ENCODE peak calls at places on chromosomes 13 and 19, in seven cellular contexts. One of them, this sample, is unnamed.

GRCh38 chr19:44752816-44753618 is 4.5 kb downstream of the BCL3 start:
- DNase-seq in H1: no peak
- DNase-seq in A549: peak
- DNase-seq in GM12878: peak
- DNase-seq in WTC11: peak
- DNase-seq in HCT116: no peak
- DNase-seq in endothelial cell of umbilical vein: peak
- DNase-seq in this sample: peak

GRCh38 chr19:33344611-33345010 is 28.9 kb upstream of the CEBPG start:
- DNase-seq in H1: no peak
- DNase-seq in A549: no peak
- DNase-seq in GM12878: no peak
- DNase-seq in WTC11: no peak
- DNase-seq in HCT116: no peak
- DNase-seq in endothelial cell of umbilical vein: no peak
- DNase-seq in this sample: no peak

GRCh38 chr19:50719566-50719965 is at the start of gene SHANK1:
- DNase-seq in H1: no peak
- DNase-seq in A549: no peak
- DNase-seq in GM12878: no peak
- DNase-seq in WTC11: peak
- DNase-seq in HCT116: no peak
- DNase-seq in endothelial cell of umbilical vein: no peak
- DNase-seq in this sample: peak

GRCh38 chr13:112685856-112686255 is 4.0 kb upstream of the ATP11A start:
- DNase-seq in H1: no peak
- DNase-seq in A549: no peak
- DNase-seq in GM12878: no peak
- DNase-seq in WTC11: no peak
- DNase-seq in HCT116: no peak
- DNase-seq in endothelial cell of umbilical vein: no peak
- DNase-seq in this sample: no peak

GRCh38 chr19:4064073-4064550 is 2.6 kb downstream of the ZBTB7A start:
- DNase-seq in H1: no peak
- DNase-seq in A549: no peak
- DNase-seq in GM12878: no peak
- DNase-seq in WTC11: no peak
- DNase-seq in HCT116: no peak
- DNase-seq in endothelial cell of umbilical vein: peak
- DNase-seq in this sample: no peak

GRCh38 chr13:21670883-21671792 is at the start of gene FGF9:
- DNase-seq in H1: no peak
- DNase-seq in A549: peak
- DNase-seq in GM12878: peak
- DNase-seq in WTC11: peak
- DNase-seq in HCT116: peak
- DNase-seq in endothelial cell of umbilical vein: peak
- DNase-seq in this sample: peak

GRCh38 chr19:33872445-33873320 is 76.0 kb downstream of the KCTD15 start:
- DNase-seq in H1: no peak
- DNase-seq in A549: no peak
- DNase-seq in GM12878: no peak
- DNase-seq in WTC11: no peak
- DNase-seq in HCT116: no peak
- DNase-seq in endothelial cell of umbilical vein: no peak
- DNase-seq in this sample: peak

GRCh38 chr13:91544723-91545122 is 146.3 kb downstream of the GPC5 start:
- DNase-seq in H1: peak
- DNase-seq in A549: no peak
- DNase-seq in GM12878: no peak
- DNase-seq in WTC11: peak
- DNase-seq in HCT116: no peak
- DNase-seq in endothelial cell of umbilical vein: no peak
- DNase-seq in this sample: peak

GRCh38 chr19:6271721-6272410 is 7.9 kb downstream of the MLLT1 start:
- DNase-seq in H1: no peak
- DNase-seq in A549: no peak
- DNase-seq in GM12878: no peak
- DNase-seq in WTC11: peak
- DNase-seq in HCT116: no peak
- DNase-seq in endothelial cell of umbilical vein: peak
- DNase-seq in this sample: no peak

GRCh38 chr13:60348097-60348496 is 48.9 kb upstream of the TDRD3 start:
- DNase-seq in H1: no peak
- DNase-seq in A549: no peak
- DNase-seq in GM12878: no peak
- DNase-seq in WTC11: no peak
- DNase-seq in HCT116: no peak
- DNase-seq in endothelial cell of umbilical vein: no peak
- DNase-seq in this sample: no peak

GRCh38 chr13:101946411-101946810 is 455.4 kb downstream of the FGF14 start:
- DNase-seq in H1: no peak
- DNase-seq in A549: no peak
- DNase-seq in GM12878: no peak
- DNase-seq in WTC11: no peak
- DNase-seq in HCT116: no peak
- DNase-seq in endothelial cell of umbilical vein: no peak
- DNase-seq in this sample: no peak

GRCh38 chr19:18203863-18204393 is at the start of gene RAB3A:
- DNase-seq in H1: peak
- DNase-seq in A549: peak
- DNase-seq in GM12878: peak
- DNase-seq in WTC11: peak
- DNase-seq in HCT116: peak
- DNase-seq in endothelial cell of umbilical vein: peak
- DNase-seq in this sample: peak

GRCh38 chr19:18203408-18203862 is 407 bp downstream of the RAB3A start:
- DNase-seq in H1: no peak
- DNase-seq in A549: no peak
- DNase-seq in GM12878: no peak
- DNase-seq in WTC11: no peak
- DNase-seq in HCT116: no peak
- DNase-seq in endothelial cell of umbilical vein: no peak
- DNase-seq in this sample: no peak

GRCh38 chr19:18205180-18205915 is 1.5 kb upstream of the RAB3A start:
- DNase-seq in H1: no peak
- DNase-seq in A549: no peak
- DNase-seq in GM12878: no peak
- DNase-seq in WTC11: peak
- DNase-seq in HCT116: no peak
- DNase-seq in endothelial cell of umbilical vein: peak
- DNase-seq in this sample: peak

GRCh38 chr19:18206018-18206417 is 2.2 kb upstream of the RAB3A start:
- DNase-seq in H1: no peak
- DNase-seq in A549: no peak
- DNase-seq in GM12878: no peak
- DNase-seq in WTC11: no peak
- DNase-seq in HCT116: no peak
- DNase-seq in endothelial cell of umbilical vein: no peak
- DNase-seq in this sample: no peak

DNA sequence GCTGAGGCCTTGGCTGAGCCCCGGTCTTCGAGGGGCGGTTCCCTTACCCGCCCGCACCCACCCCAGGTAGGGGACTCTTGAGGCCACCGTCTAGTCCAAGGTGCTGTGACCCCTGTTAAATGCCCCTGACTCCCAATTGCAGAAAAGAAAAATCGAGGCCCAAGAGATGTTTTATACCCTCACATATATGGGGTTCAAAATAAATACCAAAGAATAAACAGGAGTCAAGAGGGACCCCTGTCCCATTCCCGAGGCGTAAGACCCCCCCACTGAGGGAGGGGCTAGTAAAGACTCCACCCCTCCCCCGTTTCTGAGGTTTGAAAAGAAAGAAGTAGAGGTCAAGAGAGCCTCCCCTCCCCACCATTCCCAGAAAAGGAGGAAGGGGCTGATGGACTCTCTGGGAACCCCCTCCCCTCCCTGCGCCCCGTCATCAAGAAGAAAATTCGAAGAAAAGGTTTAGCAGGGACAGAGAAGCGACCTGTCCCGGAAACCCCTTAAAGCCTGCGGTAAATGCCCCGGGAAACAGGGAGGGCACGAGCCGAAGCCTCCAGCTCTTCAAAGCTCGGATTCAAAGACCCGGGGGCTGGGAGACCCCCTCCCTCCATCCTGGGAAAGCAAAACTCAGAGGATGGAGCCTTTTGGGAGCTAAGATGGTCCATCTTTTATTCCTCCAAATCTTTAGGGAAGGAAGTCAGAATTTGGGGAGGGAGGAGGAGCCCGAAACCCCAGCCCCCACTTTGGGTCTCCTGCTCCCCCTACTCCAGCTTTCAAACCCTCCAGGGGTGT is 745 bp upstream of the RAB3A start:
- DNase-seq in H1: no peak
- DNase-seq in A549: no peak
- DNase-seq in GM12878: no peak
- DNase-seq in WTC11: peak
- DNase-seq in HCT116: no peak
- DNase-seq in endothelial cell of umbilical vein: no peak
- DNase-seq in this sample: no peak
- TF ChIP-seq MAX in H1: no peak
- TF ChIP-seq MAX in A549: no peak
- TF ChIP-seq MAX in GM12878: no peak
- TF ChIP-seq MAX in WTC11: no peak
- TF ChIP-seq MAX in HCT116: no peak
- TF ChIP-seq MAX in endothelial cell of umbilical vein: no peak
- TF ChIP-seq MAX in this sample: no peak

GRCh38 chr19:1009043-1009975 is 9.1 kb downstream of the GRIN3B start:
- DNase-seq in H1: no peak
- DNase-seq in A549: no peak
- DNase-seq in GM12878: no peak
- DNase-seq in WTC11: no peak
- DNase-seq in HCT116: no peak
- DNase-seq in endothelial cell of umbilical vein: no peak
- DNase-seq in this sample: no peak
- TF ChIP-seq MAX in H1: no peak
- TF ChIP-seq MAX in A549: no peak
- TF ChIP-seq MAX in GM12878: no peak
- TF ChIP-seq MAX in WTC11: no peak
- TF ChIP-seq MAX in HCT116: no peak
- TF ChIP-seq MAX in endothelial cell of umbilical vein: no peak
- TF ChIP-seq MAX in this sample: no peak

DNA sequence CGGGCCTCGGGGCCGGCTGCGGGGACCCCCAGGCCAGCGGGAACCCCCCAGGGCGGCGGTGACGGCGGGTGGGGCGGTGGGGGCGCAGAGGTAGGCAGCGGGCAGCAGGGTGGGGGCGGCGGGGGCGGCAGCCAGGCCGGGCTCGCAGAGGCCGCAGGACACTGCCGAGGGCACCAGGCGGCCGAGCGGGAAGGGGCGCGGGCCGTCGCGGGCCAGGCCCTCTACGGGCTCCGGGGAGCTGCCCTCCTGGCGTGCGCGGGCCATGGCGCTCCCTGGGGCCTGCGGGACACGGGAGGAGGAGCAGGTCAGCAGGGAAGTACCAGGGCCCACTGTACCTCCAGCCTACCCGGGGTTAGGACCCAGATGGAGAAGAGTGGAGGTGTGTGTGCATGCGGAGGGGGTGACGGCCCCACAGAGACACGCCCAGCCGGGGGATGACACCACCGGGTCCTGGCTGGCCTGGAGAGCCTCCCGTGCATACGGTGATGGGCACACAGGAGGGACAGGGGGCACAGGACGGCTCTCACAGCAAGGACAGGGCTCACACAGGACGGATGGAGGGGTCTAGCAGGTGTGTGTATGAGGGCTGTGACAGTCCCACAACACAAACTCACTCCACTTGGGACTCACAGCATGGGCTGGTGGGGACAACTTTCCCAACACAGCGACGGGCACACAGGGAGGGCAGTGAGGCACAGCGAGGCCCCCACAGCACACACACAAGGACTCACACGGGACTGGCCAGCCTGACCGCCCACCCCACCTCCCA is 2.6 kb downstream of the BBC3 start:
- DNase-seq in H1: no peak
- DNase-seq in A549: peak
- DNase-seq in GM12878: no peak
- DNase-seq in WTC11: peak
- DNase-seq in HCT116: no peak
- DNase-seq in endothelial cell of umbilical vein: no peak
- DNase-seq in this sample: peak
- TF ChIP-seq MAX in H1: no peak
- TF ChIP-seq MAX in A549: no peak
- TF ChIP-seq MAX in GM12878: no peak
- TF ChIP-seq MAX in WTC11: no peak
- TF ChIP-seq MAX in HCT116: no peak
- TF ChIP-seq MAX in endothelial cell of umbilical vein: no peak
- TF ChIP-seq MAX in this sample: peak

DNA sequence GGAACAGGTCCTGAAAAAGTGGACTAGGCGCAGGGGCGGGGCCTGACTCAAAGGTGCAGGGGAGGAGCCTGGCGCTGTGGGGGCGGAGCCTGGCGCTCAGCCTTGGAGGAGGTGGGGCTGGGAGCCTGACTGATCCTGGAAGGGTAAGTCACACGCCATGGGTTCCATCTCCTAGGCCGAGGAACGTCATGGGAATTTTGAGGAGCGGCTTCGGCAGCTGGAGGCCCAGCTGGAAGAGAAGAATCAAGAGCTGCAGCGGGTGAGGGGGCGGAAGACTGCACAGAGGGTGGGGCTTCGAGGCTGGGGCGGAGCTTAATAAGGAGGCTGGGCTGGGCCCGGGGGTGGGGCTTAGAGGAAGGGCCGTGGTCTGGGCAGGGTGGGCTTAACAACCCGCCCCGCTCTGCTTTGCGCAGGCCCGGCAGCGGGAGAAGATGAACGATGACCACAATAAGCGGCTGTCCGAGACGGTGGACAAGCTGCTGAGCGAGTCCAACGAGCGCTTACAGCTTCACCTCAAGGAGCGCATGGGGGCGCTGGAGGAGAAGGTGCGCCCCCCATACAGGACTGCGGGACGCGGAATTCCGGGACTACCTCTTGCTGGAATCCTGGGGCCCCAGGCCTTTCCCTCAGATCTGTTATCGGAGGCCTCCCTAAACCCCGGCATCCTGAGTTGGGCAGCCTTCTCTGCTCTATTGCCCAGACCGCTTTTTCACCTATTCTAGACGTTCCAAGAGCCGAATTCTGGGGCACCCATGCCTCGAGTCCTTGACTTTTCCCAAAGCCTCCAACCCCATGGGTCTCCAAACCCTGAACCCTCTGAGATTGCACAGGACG is 14.5 kb downstream of the PPFIA3 start:
- DNase-seq in H1: no peak
- DNase-seq in A549: peak
- DNase-seq in GM12878: no peak
- DNase-seq in WTC11: peak
- DNase-seq in HCT116: no peak
- DNase-seq in endothelial cell of umbilical vein: peak
- DNase-seq in this sample: no peak
- TF ChIP-seq MAX in H1: no peak
- TF ChIP-seq MAX in A549: no peak
- TF ChIP-seq MAX in GM12878: no peak
- TF ChIP-seq MAX in WTC11: no peak
- TF ChIP-seq MAX in HCT116: no peak
- TF ChIP-seq MAX in endothelial cell of umbilical vein: no peak
- TF ChIP-seq MAX in this sample: no peak

This sample was measured in NB4.